ENCODE peak calls at places on chromosomes 13 and 19, in nine cellular contexts. K is cardiac fibroblast, V is astrocyte of the spinal cord, H is gastrocnemius medialis, N is GM23338, G is AG10803, O is HL-60, Z is heart left ventricle, C is brain microvascular endothelial cell. R is an unnamed sample.

GRCh38 chr13:31074750-31075149 is 87.0 kb downstream of the HSPH1 start:
- DNase-seq in H (no peak), G (no peak), K (no peak), N (no peak), Z (no peak), O (no peak), V (no peak), C (no peak), R (no peak)

GRCh38 chr19:3061214-3062161 is 807 bp downstream of the TLE5 start:
- DNase-seq in N (no peak), C (no peak), H (peak; percentile 38), V (no peak), O (no peak), G (peak; percentile 36), K (peak; percentile 61), Z (peak; percentile 75), R (peak; percentile 83)

GRCh38 chr19:42023121-42023942 is 29.3 kb upstream of the ATP1A3 start:
- DNase-seq in C (peak; percentile 15), Z (no peak), N (peak; percentile 78), G (peak; percentile 56), K (peak; percentile 10), O (peak; percentile 21), V (no peak), H (no peak), R (no peak)

GRCh38 chr13:113901231-113901630 is 37.4 kb upstream of the GAS6 start:
- DNase-seq in C (no peak), O (no peak), V (peak; percentile 52), G (peak; percentile 55), N (no peak), K (peak; percentile 46), H (peak; percentile 9), Z (no peak), R (no peak)

GRCh38 chr19:5578094-5578846 is 10.5 kb upstream of the TINCR start:
- DNase-seq in C (peak; percentile 16), Z (peak; percentile 44), H (peak; percentile 31), N (peak; percentile 83), V (no peak), O (peak; percentile 58), G (peak; percentile 57), K (peak; percentile 45), R (peak; percentile 72)

GRCh38 chr19:6220385-6221191 is 59.2 kb downstream of the MLLT1 start:
- DNase-seq in H (peak; percentile 71), O (no peak), G (peak; percentile 84), Z (no peak), K (peak; percentile 79), V (no peak), N (no peak), C (no peak), R (peak; percentile 85)

GRCh38 chr19:1265611-1266115 is 3.5 kb upstream of the CIRBP start:
- DNase-seq in N (no peak), V (peak; percentile 62), K (peak; percentile 68), Z (peak; percentile 89), G (peak; percentile 94), C (peak; percentile 67), H (peak; percentile 81), O (no peak), R (peak; percentile 72)

GRCh38 chr13:36420437-36420891 is 11.8 kb upstream of the CCNA1 start:
- DNase-seq in G (peak; percentile 57), N (peak; percentile 90), C (peak; percentile 86), K (peak; percentile 81), O (peak; percentile 91), V (peak; percentile 75), Z (peak; percentile 54), H (peak; percentile 27), R (peak; percentile 69)

GRCh38 chr13:45490068-45490467 is 25.3 kb downstream of the COG3 start:
- DNase-seq in O (no peak), K (no peak), V (no peak), G (no peak), H (no peak), Z (no peak), C (no peak), N (peak; percentile 56), R (no peak)
- TF ChIP-seq CTCF in O (no peak), K (no peak), V (peak; percentile 11), G (no peak), H (no peak), Z (peak; percentile 11), C (no peak), N (peak; percentile 57), R (no peak)

GRCh38 chr19:38531515-38531914 is 86.2 kb downstream of the MAP4K1 start:
- DNase-seq in G (no peak), K (no peak), C (no peak), V (no peak), Z (no peak), N (no peak), O (no peak), H (no peak), R (no peak)

GRCh38 chr19:38535212-38535611 is 82.5 kb downstream of the MAP4K1 start:
- DNase-seq in V (no peak), C (no peak), Z (no peak), G (no peak), N (no peak), H (no peak), K (no peak), O (no peak), R (no peak)

GRCh38 chr19:38537071-38537847 is 80.5 kb downstream of the MAP4K1 start:
- DNase-seq in K (no peak), C (no peak), V (no peak), Z (no peak), H (no peak), O (no peak), N (peak; percentile 15), G (no peak), R (no peak)

GRCh38 chr19:38532939-38533338 is 84.8 kb downstream of the MAP4K1 start:
- DNase-seq in V (no peak), O (no peak), G (no peak), H (no peak), K (no peak), C (no peak), N (no peak), Z (no peak), R (no peak)

GRCh38 chr19:38534574-38534973 is 83.2 kb downstream of the MAP4K1 start:
- DNase-seq in Z (no peak), C (no peak), O (no peak), N (no peak), H (no peak), V (no peak), G (no peak), K (no peak), R (no peak)
- TF ChIP-seq CTCF in Z (no peak), C (no peak), O (no peak), N (no peak), H (no peak), V (no peak), G (no peak), K (no peak), R (no peak)

GRCh38 chr13:91079190-91079589 is 268.3 kb upstream of the MIR17HG start:
- DNase-seq in H (no peak), C (no peak), G (no peak), N (no peak), K (no peak), V (no peak), Z (no peak), O (no peak), R (no peak)

GRCh38 chr13:91072511-91072910 is 275.0 kb upstream of the MIR17HG start:
- DNase-seq in V (no peak), C (no peak), O (peak; percentile 19), N (no peak), Z (no peak), G (no peak), K (no peak), H (no peak), R (no peak)

DNA sequence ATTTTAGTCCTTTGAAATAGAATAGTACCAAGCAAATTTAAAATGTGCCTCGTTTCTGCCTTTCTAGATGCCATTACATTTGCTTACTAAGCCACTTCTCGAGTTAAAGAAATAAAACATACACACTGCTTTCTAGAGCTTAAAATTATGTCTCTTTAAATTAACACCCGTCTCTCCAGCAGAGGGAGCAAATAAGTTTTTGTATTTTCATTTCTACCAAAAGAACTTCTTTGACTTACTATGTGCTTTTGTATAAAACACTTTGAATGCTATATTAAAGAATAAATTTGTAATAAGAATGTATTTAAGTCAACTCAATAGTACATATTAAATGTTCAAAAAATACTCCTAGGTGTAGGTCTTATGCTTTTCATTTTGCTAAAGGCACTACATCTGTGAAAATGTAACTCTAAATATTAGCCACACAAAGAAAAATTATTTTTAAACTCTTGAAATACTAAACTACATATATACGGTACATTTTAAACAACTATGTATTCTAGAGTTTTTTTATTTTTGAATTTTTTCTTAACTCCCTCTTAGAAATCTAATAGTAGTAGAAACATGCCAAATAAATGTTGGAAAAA is 269.3 kb upstream of the MIR17HG start:
- DNase-seq in O (no peak), C (no peak), K (peak; percentile 34), H (no peak), G (no peak), Z (no peak), V (peak; percentile 22), N (peak; percentile 45), R (no peak)
- TF ChIP-seq CTCF in O (no peak), C (peak; percentile 31), K (no peak), H (no peak), G (no peak), Z (no peak), V (peak; percentile 33), N (peak; percentile 73), R (no peak)

GRCh38 chr19:8111376-8111775 is 38.0 kb downstream of the FBN3 start:
- DNase-seq in N (no peak), H (no peak), K (no peak), Z (no peak), V (no peak), O (no peak), C (no peak), G (no peak), R (no peak)
- TF ChIP-seq CTCF in N (no peak), H (no peak), K (no peak), Z (no peak), V (no peak), O (no peak), C (no peak), G (no peak), R (no peak)

GRCh38 chr13:19604306-19604705 is 29.2 kb upstream of the MPHOSPH8 start:
- DNase-seq in Z (no peak), C (no peak), G (no peak), V (no peak), N (no peak), O (no peak), H (no peak), K (no peak), R (no peak)

GRCh38 chr13:19606152-19606551 is 27.3 kb upstream of the MPHOSPH8 start:
- DNase-seq in N (no peak), H (no peak), C (no peak), Z (no peak), O (no peak), V (no peak), G (peak; percentile 6), K (no peak), R (no peak)

GRCh38 chr13:19606737-19607136 is 26.7 kb upstream of the MPHOSPH8 start:
- DNase-seq in N (no peak), C (no peak), G (no peak), Z (no peak), V (no peak), K (no peak), O (no peak), H (no peak), R (no peak)

GRCh38 chr13:19607523-19608078 is 25.9 kb upstream of the MPHOSPH8 start:
- DNase-seq in H (no peak), V (no peak), K (no peak), O (no peak), Z (no peak), N (no peak), G (no peak), C (no peak), R (no peak)

GRCh38 chr13:19605161-19605955 is 28.1 kb upstream of the MPHOSPH8 start:
- DNase-seq in K (no peak), V (no peak), C (no peak), G (peak; percentile 48), H (no peak), O (no peak), Z (no peak), N (no peak), R (no peak)
- TF ChIP-seq CTCF in K (no peak), V (no peak), C (no peak), G (no peak), H (no peak), O (no peak), Z (no peak), N (no peak), R (no peak)